ENCODE peak calls at places on chromosomes 11 and 22, in four cellular contexts. T, J, I and V are unnamed samples.

GRCh38 chr11:14974723-14975587 is 2.8 kb upstream of the CALCA start:
- DNase-seq in J (no peak), I (peak; percentile 16), T (no peak), V (no peak)

GRCh38 chr11:107999759-108000455 is 8.8 kb upstream of the CUL5 start:
- DNase-seq in T (no peak), J (no peak), I (peak; percentile 59), V (peak; percentile 63)

GRCh38 chr22:45656577-45656976 is 15.1 kb upstream of the ATXN10 start:
- DNase-seq in J (no peak), T (no peak), I (no peak), V (no peak)

GRCh38 chr22:31442768-31443489 is 43.5 kb downstream of the DRG1 start:
- DNase-seq in J (no peak), I (no peak), T (no peak), V (no peak)

GRCh38 chr11:100472727-100473389 is 214.2 kb upstream of the ARHGAP42 start:
- DNase-seq in J (no peak), T (no peak), I (no peak), V (no peak)

GRCh38 chr11:130817608-130817944 is 98.7 kb downstream of the SNX19 start:
- DNase-seq in T (peak; percentile 68), I (peak; percentile 75), J (peak; percentile 47), V (no peak)

GRCh38 chr11:112949781-112950575 is 11.2 kb upstream of the NCAM1 start:
- DNase-seq in I (no peak), T (no peak), J (no peak), V (no peak)

GRCh38 chr11:134466035-134466908 is 54.2 kb upstream of the B3GAT1 start:
- DNase-seq in T (no peak), I (no peak), J (no peak), V (no peak)

GRCh38 chr11:134835561-134835960 is 423.5 kb upstream of the B3GAT1 start:
- DNase-seq in J (no peak), I (no peak), T (no peak), V (no peak)

GRCh38 chr11:36345084-36345511 is 49.0 kb downstream of the PRR5L start:
- DNase-seq in T (no peak), J (no peak), I (no peak), V (no peak)

GRCh38 chr22:48957987-48958321 is 869.7 kb downstream of the BRD1 start:
- DNase-seq in J (no peak), I (no peak), T (no peak), V (no peak)

GRCh38 chr11:3204141-3205015 is 14.2 kb downstream of the MRGPRG start:
- DNase-seq in T (no peak), J (no peak), I (no peak), V (no peak)

GRCh38 chr11:8006349-8006977 is 19.3 kb downstream of the EIF3F start:
- DNase-seq in I (peak; percentile 53), T (peak; percentile 44), J (no peak), V (peak; percentile 63)

GRCh38 chr11:32391965-32392553 is 43.3 kb downstream of the WT1 start:
- DNase-seq in I (peak; percentile 86), T (peak; percentile 30), J (no peak), V (no peak)

GRCh38 chr11:115054541-115055538 is 376.5 kb downstream of the NXPE2 start:
- DNase-seq in I (peak; percentile 67), T (no peak), J (no peak), V (no peak)

GRCh38 chr22:27378994-27379393 is 422.6 kb downstream of the MN1 start:
- DNase-seq in I (no peak), J (no peak), T (no peak), V (no peak)

GRCh38 chr11:122069946-122070345 is 46.1 kb downstream of the BLID start:
- DNase-seq in I (peak; percentile 94), T (peak; percentile 72), J (peak; percentile 29), V (peak; percentile 46)

GRCh38 chr11:59787816-59788215 is 22.8 kb downstream of the MRPL16 start:
- DNase-seq in I (peak; percentile 80), T (no peak), J (no peak), V (peak; percentile 33)

GRCh38 chr11:73968356-73968966 is 14.2 kb downstream of the UCP2 start:
- DNase-seq in T (no peak), J (no peak), I (no peak), V (no peak)

GRCh38 chr11:130179396-130180306 is 20.1 kb downstream of the ST14 start:
- DNase-seq in T (no peak), J (no peak), I (no peak), V (no peak)

GRCh38 chr11:72208281-72208680 is 8.3 kb upstream of the FOLR2 start:
- DNase-seq in J (no peak), I (no peak), T (no peak), V (no peak)

GRCh38 chr11:2235588-2236326 is 34.6 kb downstream of the ASCL2 start:
- DNase-seq in J (no peak), T (no peak), I (no peak), V (no peak)

GRCh38 chr22:38924197-38924952 is 33.0 kb upstream of the APOBEC3A start:
- DNase-seq in J (peak; percentile 50), I (peak; percentile 94), T (peak; percentile 60), V (peak; percentile 41)

GRCh38 chr11:83574516-83574915 is 288.3 kb upstream of the CCDC90B start:
- DNase-seq in I (peak; percentile 52), T (no peak), J (peak; percentile 32), V (peak; percentile 8)

GRCh38 chr11:92941676-92942571 is 27.5 kb upstream of the MTNR1B start:
- DNase-seq in T (no peak), I (no peak), J (peak; percentile 8), V (peak; percentile 63)

GRCh38 chr11:64459016-64459415 is 100.1 kb downstream of the RPS6KA4 start:
- DNase-seq in T (no peak), J (no peak), I (peak; percentile 14), V (no peak)

GRCh38 chr11:7321708-7322448 is 70.2 kb downstream of the SYT9 start:
- DNase-seq in T (no peak), I (no peak), J (no peak), V (no peak)

GRCh38 chr11:44601471-44602370 is 36.3 kb downstream of the CD82 start:
- DNase-seq in J (no peak), T (no peak), I (no peak), V (peak; percentile 20)

GRCh38 chr11:43515090-43515489 is 156.4 kb downstream of the TTC17 start:
- DNase-seq in T (no peak), J (no peak), I (no peak), V (no peak)
- TF ChIP-seq CTCF in T (no peak), J (peak; percentile 13), I (no peak), V (no peak)

DNA sequence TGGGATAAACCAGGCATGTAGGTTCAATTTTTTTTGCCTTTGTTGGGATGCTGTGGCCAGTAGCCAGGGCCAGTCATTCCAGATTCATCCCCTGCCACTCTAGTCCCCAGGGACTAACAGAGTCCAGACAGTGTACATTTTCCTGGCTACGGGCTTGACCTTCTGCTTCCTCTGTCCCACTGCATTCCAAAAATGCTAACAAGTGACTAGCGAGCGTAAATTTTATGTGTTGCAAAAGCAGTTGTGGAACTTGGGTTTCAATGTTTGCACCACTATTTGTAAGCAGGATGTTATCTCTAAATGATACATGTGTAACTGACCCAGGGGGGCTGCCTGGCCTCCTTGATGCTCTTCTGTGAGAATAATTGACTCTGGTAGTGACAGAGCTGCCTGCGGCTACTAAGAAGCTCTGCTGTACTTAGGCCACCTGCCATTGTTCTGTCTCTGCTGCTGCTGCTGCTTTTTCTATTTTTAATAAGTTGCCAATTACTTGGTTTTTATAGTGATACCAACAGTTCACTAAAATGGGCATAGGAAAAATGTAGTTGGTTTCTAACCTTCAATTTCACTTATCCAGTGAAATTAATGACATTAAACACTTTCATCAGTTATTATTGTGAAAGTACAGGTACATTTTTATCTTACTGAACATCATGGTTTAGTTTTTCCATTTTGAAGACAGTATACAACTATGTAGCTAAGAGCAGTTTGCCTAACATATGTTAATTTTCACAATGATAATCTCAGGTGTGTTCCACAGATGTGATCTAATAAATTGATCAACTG is 26.8 kb downstream of the TNRC6B start:
- DNase-seq in T (no peak), I (peak; percentile 72), J (no peak), V (no peak)
- H3K27ac ChIP-seq in T (no peak overlapping the region), I (no peak overlapping the region), J (no peak overlapping the region), V (no peak overlapping the region)

DNA sequence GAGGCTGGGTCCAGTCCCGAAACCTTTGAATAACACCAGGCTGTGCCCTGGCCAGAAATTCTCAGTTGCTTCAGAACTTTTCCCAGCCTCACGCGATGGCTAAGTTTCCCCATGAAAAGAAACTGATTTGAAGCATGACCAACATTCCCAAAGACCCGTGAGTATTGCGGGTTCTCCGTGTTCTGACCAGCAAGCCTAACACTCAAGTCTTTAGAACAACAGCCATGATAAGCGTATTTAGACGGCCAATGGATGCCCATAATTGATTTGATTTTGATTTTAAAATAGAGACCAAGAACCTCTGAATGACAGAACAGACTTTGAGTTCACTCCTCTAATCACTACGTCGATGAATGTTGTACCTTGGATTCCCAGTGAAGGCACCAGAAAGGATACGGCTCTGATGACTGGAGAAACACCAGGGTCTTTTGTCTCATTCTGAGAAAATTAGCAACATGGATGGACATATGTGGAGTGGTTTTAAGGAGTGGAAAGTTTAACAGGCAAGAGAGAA is 43.9 kb downstream of the ZNF280B start:
- DNase-seq in T (no peak), I (no peak), J (no peak), V (no peak)
- TF ChIP-seq CTCF in T (no peak), I (no peak), J (no peak), V (no peak)

GRCh38 chr11:69330330-69330729 is 36.4 kb downstream of the MYEOV start:
- DNase-seq in I (no peak), J (no peak), T (no peak), V (no peak)
- H3K27ac ChIP-seq in I (no peak overlapping the region), J (no peak overlapping the region), T (no peak overlapping the region), V (no peak overlapping the region)

GRCh38 chr11:102283088-102283487 is 34.2 kb upstream of the BIRC3 start:
- DNase-seq in J (no peak), T (no peak), I (peak; percentile 75), V (no peak)

GRCh38 chr11:102276302-102277182 is 40.7 kb upstream of the BIRC3 start:
- DNase-seq in I (peak; percentile 52), J (no peak), T (no peak), V (no peak)

GRCh38 chr11:102284008-102284407 is 33.3 kb upstream of the BIRC3 start:
- DNase-seq in J (no peak), T (no peak), I (no peak), V (no peak)

GRCh38 chr11:102280237-102280833 is 36.9 kb upstream of the BIRC3 start:
- DNase-seq in T (no peak), I (no peak), J (no peak), V (no peak)

GRCh38 chr11:102279641-102280170 is 37.6 kb upstream of the BIRC3 start:
- DNase-seq in T (peak; percentile 34), J (no peak), I (peak; percentile 62), V (no peak)
- TF ChIP-seq CTCF in T (peak; percentile 66), J (peak; percentile 45), I (peak; percentile 44), V (peak; percentile 18)

GRCh38 chr11:10503217-10503616 is 37.8 kb downstream of the RNF141 start:
- DNase-seq in I (no peak), J (no peak), T (no peak), V (no peak)
- H3K27ac ChIP-seq in I (no peak overlapping the region), J (no peak overlapping the region), T (no peak overlapping the region), V (no peak overlapping the region)

GRCh38 chr11:57641426-57641825 is 8.3 kb downstream of the YPEL4 start:
- DNase-seq in J (no peak), I (peak; percentile 48), T (peak; percentile 33), V (peak; percentile 61)
- TF ChIP-seq CTCF in J (peak; percentile 79), I (peak; percentile 61), T (peak; percentile 66), V (peak; percentile 66)